ENCODE peak calls at places on chromosomes 7 and 10, in five cellular contexts. W is transverse colon, Y is HepG2, V is OCI-LY7, K is tibial artery. Z is an unnamed sample.

GRCh38 chr10:215444-215843 is 80.2 kb downstream of the ZMYND11 start:
- DNase-seq in W (no peak), Y (no peak), V (no peak), K (no peak), Z (no peak)

GRCh38 chr7:117119192-117119924 is 166.1 kb downstream of the ST7 start:
- DNase-seq in W (peak; percentile 81), Y (peak; percentile 72), V (peak; percentile 66), K (peak; percentile 86), Z (peak; percentile 87)

GRCh38 chr10:103504181-103504783 is 10.8 kb downstream of the NEURL1 start:
- DNase-seq in W (no peak), Y (peak; percentile 89), V (no peak), K (no peak), Z (peak; percentile 81)

GRCh38 chr10:80468806-80469421 is 14.8 kb downstream of the TSPAN14 start:
- DNase-seq in W (no peak), Y (no peak), V (no peak), K (no peak), Z (no peak)

GRCh38 chr7:86968618-86969017 is 90.8 kb downstream of the ELAPOR2 start:
- DNase-seq in W (peak; percentile 88), Y (no peak), V (no peak), K (no peak), Z (no peak)

GRCh38 chr10:95350212-95350829 is 59.5 kb upstream of the PDLIM1 start:
- DNase-seq in W (no peak), Y (peak; percentile 70), V (no peak), K (no peak), Z (no peak)

GRCh38 chr10:13871698-13872280 is 285.0 kb downstream of the PRPF18 start:
- DNase-seq in W (no peak), Y (no peak), V (no peak), K (no peak), Z (no peak)

GRCh38 chr7:69418865-69419670 is 179.2 kb upstream of the AUTS2 start:
- DNase-seq in W (no peak), Y (no peak), V (no peak), K (no peak), Z (no peak)

GRCh38 chr10:9792181-9792580 is 1225.5 kb upstream of the CELF2 start:
- DNase-seq in W (no peak), Y (no peak), V (no peak), K (no peak), Z (no peak)

GRCh38 chr10:123795196-123795780 is 96.3 kb downstream of the CPXM2 start:
- DNase-seq in W (no peak), Y (no peak), V (no peak), K (no peak), Z (no peak)

GRCh38 chr7:151125459-151125834 is 39.2 kb downstream of the AGAP3 start:
- DNase-seq in W (peak; percentile 64), Y (no peak), V (no peak), K (no peak), Z (peak; percentile 50)

GRCh38 chr10:80491251-80492102 is 37.4 kb downstream of the TSPAN14 start:
- DNase-seq in W (no peak), Y (peak; percentile 84), V (no peak), K (peak; percentile 61), Z (no peak)

GRCh38 chr7:97499204-97499603 is 232.7 kb upstream of the TAC1 start:
- DNase-seq in W (peak; percentile 41), Y (peak; percentile 27), V (peak; percentile 29), K (no peak), Z (peak; percentile 55)

GRCh38 chr7:22154130-22154529 is 202.8 kb downstream of the RAPGEF5 start:
- DNase-seq in W (no peak), Y (no peak), V (no peak), K (no peak), Z (no peak)

GRCh38 chr7:143929224-143929920 is 5.7 kb upstream of the OR2F2 start:
- DNase-seq in W (no peak), Y (no peak), V (no peak), K (no peak), Z (no peak)

GRCh38 chr7:80480566-80480965 is 31.3 kb downstream of the GNAT3 start:
- DNase-seq in W (no peak), Y (no peak), V (no peak), K (no peak), Z (no peak)

GRCh38 chr10:102600816-102601215 is 43.5 kb upstream of the TRIM8 start:
- DNase-seq in W (no peak), Y (no peak), V (no peak), K (no peak), Z (no peak)

GRCh38 chr10:7587865-7588188 is 78.9 kb downstream of the ITIH5 start:
- DNase-seq in W (no peak), Y (no peak), V (no peak), K (no peak), Z (no peak)

GRCh38 chr7:10875081-10875480 is 98.6 kb upstream of the PHF14 start:
- DNase-seq in W (no peak), Y (no peak), V (no peak), K (no peak), Z (no peak)

GRCh38 chr7:50306491-50307367 is 2.2 kb downstream of the IKZF1 start:
- DNase-seq in W (no peak), Y (no peak), V (peak; percentile 71), K (no peak), Z (no peak)
- H3K4me3 ChIP-seq in W (no peak overlapping the region), Y (no peak overlapping the region), V (peak overlapping the region; percentile 71), K (no peak overlapping the region), Z (no peak overlapping the region)

GRCh38 chr10:96834121-96834520 is 2.0 kb downstream of the LCOR start:
- DNase-seq in W (no peak), Y (no peak), V (no peak), K (no peak), Z (peak; percentile 13)

GRCh38 chr10:96831867-96832720 is at the start of gene LCOR:
- DNase-seq in W (peak; percentile 87), Y (peak; percentile 71), V (peak; percentile 94), K (peak; percentile 91), Z (peak; percentile 95)

GRCh38 chr10:96832721-96833219 is 672 bp downstream of the LCOR start:
- DNase-seq in W (peak; percentile 90), Y (peak; percentile 58), V (peak; percentile 88), K (peak; percentile 88), Z (peak; percentile 95)

GRCh38 chr10:96831200-96831866 is 765 bp upstream of the LCOR start:
- DNase-seq in W (no peak), Y (no peak), V (peak; percentile 20), K (no peak), Z (no peak)

GRCh38 chr10:96833220-96834001 is 1.3 kb downstream of the LCOR start:
- DNase-seq in W (peak; percentile 37), Y (peak; percentile 59), V (peak; percentile 31), K (peak; percentile 67), Z (peak; percentile 43)
- H3K27ac ChIP-seq in W (peak overlapping the region; percentile 97), Y (peak overlapping the region; percentile 82), V (peak overlapping the region; percentile 86), K (peak overlapping the region; percentile 90), Z (peak overlapping the region; percentile 100)

GRCh38 chr7:138837627-138838026 is 39.6 kb upstream of the ATP6V0A4 start:
- DNase-seq in W (no peak), Y (no peak), V (no peak), K (no peak), Z (peak; percentile 6)
- H3K4me3 ChIP-seq in W (no peak overlapping the region), Y (no peak overlapping the region), V (no peak overlapping the region), K (no peak overlapping the region), Z (no peak overlapping the region)

GRCh38 chr10:30436200-30436599 is 2.2 kb downstream of the MAP3K8 start:
- DNase-seq in W (peak; percentile 45), Y (no peak), V (no peak), K (no peak), Z (peak; percentile 85)

GRCh38 chr10:30438016-30438850 is 4.2 kb downstream of the MAP3K8 start:
- DNase-seq in W (no peak), Y (peak; percentile 95), V (no peak), K (no peak), Z (no peak)

GRCh38 chr10:30435068-30435422 is 1.1 kb downstream of the MAP3K8 start:
- DNase-seq in W (peak; percentile 51), Y (no peak), V (no peak), K (no peak), Z (peak; percentile 62)

GRCh38 chr10:30436688-30437038 is 2.7 kb downstream of the MAP3K8 start:
- DNase-seq in W (no peak), Y (no peak), V (no peak), K (no peak), Z (no peak)

DNA sequence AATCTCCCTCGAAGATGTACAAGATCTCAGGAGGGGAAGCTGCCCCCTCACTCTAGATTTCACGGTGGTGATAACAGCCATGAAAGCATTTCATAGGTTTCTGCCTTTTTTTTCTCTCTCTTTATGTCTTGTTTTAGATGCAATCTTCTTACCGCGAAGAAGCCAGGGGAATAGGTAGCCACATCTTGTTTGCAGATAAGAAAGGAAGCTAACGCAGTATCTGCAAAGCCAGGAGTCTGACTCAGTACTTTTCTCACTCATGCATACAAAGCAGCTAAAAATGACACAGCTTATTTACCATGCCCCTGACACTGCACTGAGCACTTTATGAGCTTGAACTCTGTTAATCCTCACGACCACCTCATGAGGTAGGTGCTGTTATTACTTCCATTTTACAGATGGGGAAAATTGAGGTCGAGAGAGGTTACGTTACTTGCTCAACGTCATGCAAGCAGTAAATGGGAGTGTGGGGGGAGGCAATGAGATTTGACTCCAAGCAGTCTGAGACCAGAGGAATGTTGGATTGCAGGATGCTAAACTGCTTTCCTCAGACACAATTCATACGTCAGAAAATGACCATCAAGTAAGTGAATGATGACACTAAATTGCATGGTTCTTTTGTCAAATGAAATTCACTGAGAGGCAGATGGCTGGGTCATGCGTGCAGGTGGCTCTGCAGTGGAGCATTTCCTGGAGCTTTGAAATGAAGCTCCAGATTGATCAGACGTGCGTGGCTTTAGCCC is 3.2 kb downstream of the MAP3K8 start:
- DNase-seq in W (no peak), Y (no peak), V (peak; percentile 77), K (no peak), Z (no peak)
- H3K27ac ChIP-seq in W (peak overlapping the region; percentile 99), Y (peak overlapping the region; percentile 73), V (peak overlapping the region; percentile 67), K (peak overlapping the region; percentile 98), Z (peak overlapping the region; percentile 98)

GRCh38 chr10:43871004-43871439 is 222.3 kb upstream of the ZNF32 start:
- DNase-seq in W (no peak), Y (no peak), V (no peak), K (no peak), Z (no peak)
- H3K4me3 ChIP-seq in W (no peak overlapping the region), Y (no peak overlapping the region), V (no peak overlapping the region), K (no peak overlapping the region), Z (no peak overlapping the region)

GRCh38 chr7:2478387-2478760 is 2.2 kb upstream of the GRIFIN start:
- DNase-seq in W (peak; percentile 80), Y (no peak), V (no peak), K (no peak), Z (no peak)
- H3K27ac ChIP-seq in W (peak overlapping the region; percentile 28), Y (no peak overlapping the region), V (no peak overlapping the region), K (no peak overlapping the region), Z (no peak overlapping the region)

Z was measured in hepatocyte.